ENCODE peak calls at places on chromosomes 3 and 15, in ten cellular contexts. One of them, this sample, is unnamed. For H3K4me1, the result is how much of the 10 kb centered on the place peaks cover.

GRCh38 chr15:52493968-52494367 is 34.7 kb downstream of the MYO5A start:
- DNase-seq in uterus: no peak
- DNase-seq in body of pancreas: no peak
- DNase-seq in heart left ventricle: no peak
- DNase-seq in IMR-90: peak
- DNase-seq in Peyer's patch: no peak
- DNase-seq in stomach: no peak
- DNase-seq in K562: no peak
- DNase-seq in breast epithelium: no peak
- DNase-seq in tibial nerve: no peak
- DNase-seq in this sample: no peak

GRCh38 chr15:83733206-83733605 is 79.3 kb downstream of the ADAMTSL3 start:
- DNase-seq in uterus: no peak
- DNase-seq in body of pancreas: no peak
- DNase-seq in heart left ventricle: no peak
- DNase-seq in IMR-90: peak
- DNase-seq in Peyer's patch: no peak
- DNase-seq in stomach: no peak
- DNase-seq in K562: no peak
- DNase-seq in breast epithelium: no peak
- DNase-seq in tibial nerve: no peak
- DNase-seq in this sample: no peak

GRCh38 chr3:48674505-48674904 is 11.2 kb downstream of the NCKIPSD start:
- DNase-seq in uterus: no peak
- DNase-seq in body of pancreas: no peak
- DNase-seq in heart left ventricle: no peak
- DNase-seq in IMR-90: no peak
- DNase-seq in Peyer's patch: no peak
- DNase-seq in stomach: no peak
- DNase-seq in K562: no peak
- DNase-seq in breast epithelium: no peak
- DNase-seq in tibial nerve: no peak
- DNase-seq in this sample: no peak

GRCh38 chr15:62584301-62585235 is 419.5 kb upstream of the C2CD4B start:
- DNase-seq in uterus: no peak
- DNase-seq in body of pancreas: no peak
- DNase-seq in heart left ventricle: no peak
- DNase-seq in IMR-90: no peak
- DNase-seq in Peyer's patch: no peak
- DNase-seq in stomach: no peak
- DNase-seq in K562: no peak
- DNase-seq in breast epithelium: no peak
- DNase-seq in tibial nerve: no peak
- DNase-seq in this sample: no peak

GRCh38 chr3:53243165-53243564 is 12.7 kb downstream of the TKT start:
- DNase-seq in uterus: no peak
- DNase-seq in body of pancreas: peak
- DNase-seq in heart left ventricle: no peak
- DNase-seq in IMR-90: no peak
- DNase-seq in Peyer's patch: no peak
- DNase-seq in stomach: no peak
- DNase-seq in K562: no peak
- DNase-seq in breast epithelium: no peak
- DNase-seq in tibial nerve: no peak
- DNase-seq in this sample: no peak

GRCh38 chr3:146390967-146391366 is 78.4 kb downstream of the PLSCR2 start:
- DNase-seq in uterus: peak
- DNase-seq in body of pancreas: peak
- DNase-seq in heart left ventricle: no peak
- DNase-seq in IMR-90: peak
- DNase-seq in Peyer's patch: no peak
- DNase-seq in stomach: no peak
- DNase-seq in K562: no peak
- DNase-seq in breast epithelium: no peak
- DNase-seq in tibial nerve: peak
- DNase-seq in this sample: no peak

GRCh38 chr3:133887951-133888703 is 7.6 kb downstream of the RAB6B start:
- DNase-seq in uterus: no peak
- DNase-seq in body of pancreas: no peak
- DNase-seq in heart left ventricle: no peak
- DNase-seq in IMR-90: no peak
- DNase-seq in Peyer's patch: no peak
- DNase-seq in stomach: peak
- DNase-seq in K562: no peak
- DNase-seq in breast epithelium: no peak
- DNase-seq in tibial nerve: no peak
- DNase-seq in this sample: no peak

GRCh38 chr15:34133511-34133910 is 31.6 kb downstream of the PGBD4 start:
- DNase-seq in uterus: no peak
- DNase-seq in body of pancreas: no peak
- DNase-seq in heart left ventricle: no peak
- DNase-seq in IMR-90: peak
- DNase-seq in Peyer's patch: no peak
- DNase-seq in stomach: no peak
- DNase-seq in K562: no peak
- DNase-seq in breast epithelium: no peak
- DNase-seq in tibial nerve: no peak
- DNase-seq in this sample: no peak

GRCh38 chr3:177724020-177724638 is 526.8 kb upstream of the TBL1XR1 start:
- DNase-seq in uterus: peak
- DNase-seq in body of pancreas: peak
- DNase-seq in heart left ventricle: peak
- DNase-seq in IMR-90: no peak
- DNase-seq in Peyer's patch: no peak
- DNase-seq in stomach: peak
- DNase-seq in K562: no peak
- DNase-seq in breast epithelium: peak
- DNase-seq in tibial nerve: peak
- DNase-seq in this sample: no peak

GRCh38 chr3:192332386-192333291 is 394.7 kb downstream of the FGF12 start:
- DNase-seq in uterus: no peak
- DNase-seq in body of pancreas: no peak
- DNase-seq in heart left ventricle: no peak
- DNase-seq in IMR-90: no peak
- DNase-seq in Peyer's patch: no peak
- DNase-seq in stomach: no peak
- DNase-seq in K562: no peak
- DNase-seq in breast epithelium: no peak
- DNase-seq in tibial nerve: no peak
- DNase-seq in this sample: no peak

GRCh38 chr3:37559461-37559860 is 302.2 kb upstream of the CTDSPL start:
- DNase-seq in uterus: no peak
- DNase-seq in body of pancreas: no peak
- DNase-seq in heart left ventricle: no peak
- DNase-seq in IMR-90: peak
- DNase-seq in Peyer's patch: no peak
- DNase-seq in stomach: no peak
- DNase-seq in K562: no peak
- DNase-seq in breast epithelium: no peak
- DNase-seq in tibial nerve: no peak
- DNase-seq in this sample: no peak

GRCh38 chr3:66592061-66592875 is 91.4 kb upstream of the LRIG1 start:
- DNase-seq in uterus: no peak
- DNase-seq in body of pancreas: no peak
- DNase-seq in heart left ventricle: no peak
- DNase-seq in IMR-90: peak
- DNase-seq in Peyer's patch: no peak
- DNase-seq in stomach: no peak
- DNase-seq in K562: no peak
- DNase-seq in breast epithelium: no peak
- DNase-seq in tibial nerve: no peak
- DNase-seq in this sample: no peak

GRCh38 chr3:55766753-55767152 is 279.6 kb upstream of the WNT5A start:
- DNase-seq in uterus: no peak
- DNase-seq in body of pancreas: peak
- DNase-seq in heart left ventricle: no peak
- DNase-seq in IMR-90: no peak
- DNase-seq in Peyer's patch: no peak
- DNase-seq in stomach: no peak
- DNase-seq in K562: no peak
- DNase-seq in breast epithelium: no peak
- DNase-seq in tibial nerve: no peak
- DNase-seq in this sample: no peak

GRCh38 chr3:82165266-82165665 is 403.8 kb upstream of the GBE1 start:
- DNase-seq in uterus: no peak
- DNase-seq in body of pancreas: no peak
- DNase-seq in heart left ventricle: no peak
- DNase-seq in IMR-90: no peak
- DNase-seq in Peyer's patch: no peak
- DNase-seq in stomach: no peak
- DNase-seq in K562: no peak
- DNase-seq in breast epithelium: no peak
- DNase-seq in tibial nerve: no peak
- DNase-seq in this sample: no peak

GRCh38 chr3:156535798-156536197 is 19.1 kb downstream of the SSR3 start:
- DNase-seq in uterus: no peak
- DNase-seq in body of pancreas: no peak
- DNase-seq in heart left ventricle: no peak
- DNase-seq in IMR-90: no peak
- DNase-seq in Peyer's patch: no peak
- DNase-seq in stomach: no peak
- DNase-seq in K562: no peak
- DNase-seq in breast epithelium: no peak
- DNase-seq in tibial nerve: no peak
- DNase-seq in this sample: no peak
- H3K4me1 ChIP-seq in uterus: under half
- H3K4me1 ChIP-seq in body of pancreas: under half
- H3K4me1 ChIP-seq in heart left ventricle: under half
- H3K4me1 ChIP-seq in IMR-90: under half
- H3K4me1 ChIP-seq in Peyer's patch: under half
- H3K4me1 ChIP-seq in stomach: under half
- H3K4me1 ChIP-seq in K562: under half
- H3K4me1 ChIP-seq in breast epithelium: under half
- H3K4me1 ChIP-seq in tibial nerve: under half
- H3K4me1 ChIP-seq in this sample: under half

DNA sequence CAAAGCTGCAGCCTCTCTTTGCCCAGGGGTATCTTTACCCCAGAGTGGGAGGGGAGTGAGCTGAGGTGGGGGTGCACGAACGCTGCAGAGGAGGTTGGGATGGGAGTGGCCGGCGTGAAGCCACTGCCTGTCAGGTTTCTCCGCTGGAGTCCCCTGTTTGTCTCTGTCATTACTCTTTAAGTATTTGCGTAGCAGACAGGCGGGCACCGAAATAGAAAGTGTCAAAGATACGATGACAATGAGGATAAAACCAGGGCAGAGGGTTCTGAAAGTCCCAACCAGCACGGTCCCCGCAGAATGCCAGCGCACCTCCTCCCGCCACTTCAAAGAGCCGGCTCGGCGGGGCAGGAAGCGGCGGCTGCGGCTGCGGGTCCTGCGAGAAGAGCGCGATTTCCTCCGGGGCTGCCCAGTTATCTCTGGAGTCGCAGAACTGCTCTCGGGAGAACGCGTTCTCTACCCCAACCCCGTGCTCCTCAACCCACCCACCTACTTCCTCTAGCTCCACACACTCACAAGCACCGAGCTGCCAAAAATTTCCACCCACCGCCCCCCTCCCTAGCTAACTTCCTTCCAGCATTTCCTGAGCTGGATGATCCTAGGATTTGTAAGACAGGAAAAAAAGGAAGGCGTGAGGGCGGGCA is at the start of gene ARHGAP31:
- DNase-seq in uterus: peak
- DNase-seq in body of pancreas: peak
- DNase-seq in heart left ventricle: peak
- DNase-seq in IMR-90: peak
- DNase-seq in Peyer's patch: peak
- DNase-seq in stomach: peak
- DNase-seq in K562: peak
- DNase-seq in breast epithelium: peak
- DNase-seq in tibial nerve: peak
- DNase-seq in this sample: peak
- TF ChIP-seq POLR2A in uterus: no peak
- TF ChIP-seq POLR2A in body of pancreas: no peak
- TF ChIP-seq POLR2A in heart left ventricle: peak
- TF ChIP-seq POLR2A in IMR-90: no peak
- TF ChIP-seq POLR2A in Peyer's patch: no peak
- TF ChIP-seq POLR2A in stomach: no peak
- TF ChIP-seq POLR2A in K562: no peak
- TF ChIP-seq POLR2A in breast epithelium: no peak
- TF ChIP-seq POLR2A in tibial nerve: peak
- TF ChIP-seq POLR2A in this sample: no peak

DNA sequence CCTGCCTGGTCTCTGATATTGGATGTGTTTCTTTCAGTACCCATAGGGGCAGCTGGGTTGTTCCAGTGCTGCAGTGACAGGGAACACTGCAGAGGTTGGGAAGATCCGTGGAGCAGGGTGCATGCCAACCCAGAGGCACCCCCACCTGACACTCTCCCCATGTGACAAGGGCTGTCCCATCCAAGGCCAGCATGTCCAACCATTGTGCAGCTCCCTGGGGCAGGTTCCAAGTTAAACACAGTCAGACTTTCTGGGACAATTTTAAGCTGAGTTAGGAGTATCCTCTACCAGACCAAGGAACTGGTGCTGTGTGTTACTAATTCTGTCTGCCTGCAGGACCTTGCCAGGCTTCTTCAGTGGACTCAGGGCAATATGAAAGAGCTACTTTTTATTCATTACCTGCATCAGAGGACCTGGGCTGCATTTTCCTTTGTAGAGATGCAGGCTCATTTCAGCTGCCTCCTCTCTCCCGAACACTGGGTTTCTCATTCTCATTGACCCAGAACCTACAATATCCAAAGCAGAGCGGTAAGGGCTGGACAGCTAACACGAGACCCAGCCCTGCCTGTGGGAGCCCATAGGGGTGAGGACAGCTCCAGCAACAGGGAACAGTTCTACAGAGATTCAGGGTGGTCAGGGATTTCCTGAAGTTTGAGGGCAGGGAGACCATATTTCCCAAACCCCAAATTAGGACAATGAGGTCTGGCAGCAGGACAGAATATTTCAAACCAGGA is 72.7 kb downstream of the SPSB4 start:
- DNase-seq in uterus: no peak
- DNase-seq in body of pancreas: peak
- DNase-seq in heart left ventricle: peak
- DNase-seq in IMR-90: no peak
- DNase-seq in Peyer's patch: no peak
- DNase-seq in stomach: no peak
- DNase-seq in K562: no peak
- DNase-seq in breast epithelium: no peak
- DNase-seq in tibial nerve: no peak
- DNase-seq in this sample: no peak
- H3K4me1 ChIP-seq in uterus: under half
- H3K4me1 ChIP-seq in body of pancreas: under half
- H3K4me1 ChIP-seq in heart left ventricle: under half
- H3K4me1 ChIP-seq in IMR-90: under half
- H3K4me1 ChIP-seq in Peyer's patch: under half
- H3K4me1 ChIP-seq in stomach: under half
- H3K4me1 ChIP-seq in K562: under half
- H3K4me1 ChIP-seq in breast epithelium: under half
- H3K4me1 ChIP-seq in tibial nerve: under half
- H3K4me1 ChIP-seq in this sample: under half

DNA sequence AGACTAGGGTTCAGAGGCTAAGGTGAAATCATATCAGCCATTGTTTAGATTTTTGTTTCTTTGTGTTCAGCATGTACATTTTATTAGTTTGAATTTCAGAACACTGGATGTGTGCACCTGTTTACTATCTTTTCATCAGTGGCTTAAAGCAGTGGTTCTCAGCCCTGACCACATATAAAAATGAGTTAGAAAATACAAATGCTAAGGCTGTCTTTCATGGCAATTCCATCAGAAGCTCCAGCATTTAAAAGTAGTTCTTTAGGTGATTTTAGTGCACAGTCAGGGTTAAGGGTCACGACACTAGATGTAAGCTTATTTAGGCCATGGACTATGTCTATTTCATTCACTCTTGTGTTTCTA is 213.6 kb downstream of the NECTIN3 start:
- DNase-seq in uterus: no peak
- DNase-seq in body of pancreas: no peak
- DNase-seq in heart left ventricle: no peak
- DNase-seq in IMR-90: no peak
- DNase-seq in Peyer's patch: no peak
- DNase-seq in stomach: no peak
- DNase-seq in K562: no peak
- DNase-seq in breast epithelium: no peak
- DNase-seq in tibial nerve: no peak
- DNase-seq in this sample: no peak
- TF ChIP-seq POLR2A in uterus: no peak
- TF ChIP-seq POLR2A in body of pancreas: no peak
- TF ChIP-seq POLR2A in heart left ventricle: no peak
- TF ChIP-seq POLR2A in IMR-90: no peak
- TF ChIP-seq POLR2A in Peyer's patch: no peak
- TF ChIP-seq POLR2A in stomach: no peak
- TF ChIP-seq POLR2A in K562: no peak
- TF ChIP-seq POLR2A in breast epithelium: no peak
- TF ChIP-seq POLR2A in tibial nerve: no peak
- TF ChIP-seq POLR2A in this sample: no peak